ENCODE peak calls at places on chromosomes 6 and 20, in five cellular contexts. C is H9, D is H1, R is neuronal stem cell, U is trophoblast cell. E is an unnamed sample.

GRCh38 chr6:11430036-11430435 is 107.5 kb upstream of the TMEM170B start:
- DNase-seq in D (no peak), R (no peak), U (no peak), C (no peak), E (no peak)

GRCh38 chr6:110541701-110542309 is 65.4 kb upstream of the SLC22A16 start:
- DNase-seq in U (no peak), R (no peak), D (no peak), C (no peak), E (peak)

GRCh38 chr6:87747646-87748045 is 45.6 kb upstream of the AKIRIN2 start:
- DNase-seq in R (no peak), U (no peak), C (no peak), D (no peak), E (no peak)

GRCh38 chr6:63764318-63764916 is 128.8 kb downstream of the PHF3 start:
- DNase-seq in C (no peak), U (peak), D (no peak), R (peak), E (peak)

GRCh38 chr6:134247271-134247833 is 70.6 kb downstream of the SGK1 start:
- DNase-seq in D (no peak), R (no peak), C (no peak), U (peak), E (no peak)

GRCh38 chr20:1567392-1568165 is 10.1 kb upstream of the SIRPD start:
- DNase-seq in D (no peak), U (peak), R (no peak), C (no peak), E (no peak)

GRCh38 chr20:36344517-36345132 is 38.5 kb downstream of the DLGAP4 start:
- DNase-seq in C (peak), D (peak), U (peak), R (peak), E (peak)

GRCh38 chr6:83921315-83921714 is 61.8 kb downstream of the CYB5R4 start:
- DNase-seq in R (no peak), C (peak), U (no peak), D (no peak), E (no peak)

GRCh38 chr6:97978855-97979271 is 695.8 kb upstream of the MMS22L start:
- DNase-seq in U (peak), D (peak), C (peak), R (no peak), E (no peak)

GRCh38 chr6:137094411-137095008 is 49.7 kb upstream of the IL20RA start:
- DNase-seq in U (peak), R (peak), C (peak), D (peak), E (peak)

GRCh38 chr20:45985573-45985972 is 13.6 kb upstream of the ZNF335 start:
- DNase-seq in R (no peak), C (no peak), D (no peak), U (no peak), E (no peak)

GRCh38 chr6:2502096-2502997 is 248.4 kb downstream of the MYLK4 start:
- DNase-seq in R (no peak), U (peak), D (no peak), C (no peak), E (no peak)

GRCh38 chr6:116397960-116398359 is 27.2 kb downstream of the DSE start:
- DNase-seq in R (no peak), C (no peak), U (peak), D (no peak), E (peak)

DNA sequence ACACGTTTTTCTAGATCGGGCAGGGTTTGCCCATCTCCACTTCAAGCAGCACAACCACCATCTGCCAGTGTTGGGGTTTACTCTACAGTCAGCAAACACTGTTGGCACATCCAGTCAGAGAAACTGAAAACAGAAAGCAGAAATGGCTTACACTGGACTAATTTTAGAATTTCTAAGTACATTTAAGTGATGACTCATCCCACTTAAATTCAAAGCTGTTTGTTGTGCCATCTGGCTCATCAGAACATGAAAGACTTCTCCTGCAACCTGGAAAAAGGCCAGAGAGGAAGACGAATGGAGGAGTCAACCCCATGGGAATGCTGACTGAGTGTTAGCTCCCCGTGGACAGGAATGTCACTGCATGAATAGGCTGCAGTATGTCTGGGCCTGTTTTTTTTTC is 21.8 kb downstream of the FAM209B start:
- DNase-seq in R (no peak), C (peak), U (peak), D (no peak), E (peak)
- H3K9ac ChIP-seq in R (no peak), C (no peak), U (no peak), D (no peak), E (peak)

GRCh38 chr20:47543006-47543431 is 41.3 kb downstream of the NCOA3 start:
- DNase-seq in D (no peak), R (no peak), C (no peak), U (no peak), E (peak)
- H2BK120ac ChIP-seq in D (no peak), R (no peak), C (no peak), U (no peak), E (no peak)

DNA sequence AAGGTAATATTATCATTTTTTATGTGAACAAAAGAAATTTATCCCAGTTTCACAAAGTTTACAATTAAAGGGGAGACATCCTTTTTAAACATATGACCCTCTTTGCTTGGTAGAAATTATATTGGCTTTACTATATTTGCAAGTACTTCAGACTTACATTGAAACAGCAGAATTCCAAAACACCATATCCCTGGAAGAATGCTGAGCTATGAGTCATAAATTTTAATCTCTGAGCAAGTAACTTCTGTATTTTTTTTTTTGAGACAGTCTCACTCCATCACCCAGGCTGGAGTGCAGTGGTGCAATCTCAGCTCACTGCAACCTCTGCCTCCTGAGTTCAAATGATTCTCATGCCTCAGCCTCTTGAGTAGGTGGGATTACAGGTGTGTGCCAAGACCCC is 240.4 kb downstream of the TBC1D32 start:
- DNase-seq in U (no peak), R (no peak), D (no peak), C (no peak), E (peak)
- H2BK12ac ChIP-seq in U (no peak), R (no peak), D (no peak), C (no peak), E (no peak)

GRCh38 chr20:20367681-20368413 is at the start of gene INSM1:
- DNase-seq in R (peak), D (no peak), U (no peak), C (peak), E (no peak)
- H3K9ac ChIP-seq in R (peak), D (peak), U (no peak), C (no peak), E (no peak)

DNA sequence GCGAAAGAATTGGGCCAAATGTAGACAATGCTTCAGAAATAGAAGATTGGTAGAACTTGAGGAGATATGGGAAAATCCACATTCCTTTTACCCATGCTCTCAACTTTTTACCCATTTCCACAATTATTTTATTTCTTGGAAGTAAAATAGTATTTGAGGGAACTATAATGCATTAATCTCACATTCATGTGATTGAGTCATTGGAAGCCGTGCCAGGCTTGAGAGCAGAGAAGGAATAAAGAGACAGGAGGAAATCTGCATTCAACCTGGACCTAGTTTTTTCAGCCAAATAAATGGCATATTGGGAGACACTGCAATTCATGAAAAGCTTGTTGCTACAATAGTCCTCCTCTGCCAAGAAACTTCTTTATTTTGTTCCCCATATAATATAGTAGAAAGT is 2.8 kb upstream of the NUP153 start:
- DNase-seq in R (no peak), C (no peak), U (no peak), D (no peak), E (no peak)
- H2BK120ac ChIP-seq in R (no peak), C (no peak), U (no peak), D (no peak), E (no peak)

E was measured in mesenchymal stem cell.